ENCODE peak calls at places on chromosomes 7 and 10, in six cellular contexts. F is skeletal muscle cell, G is A549, B is AG10803, S is foreskin fibroblast, L is MG63. M is an unnamed sample.

GRCh38 chr10:42963302-42963701 is 113.6 kb upstream of the RET start:
- DNase-seq in F (no peak), G (no peak), B (no peak), S (no peak), L (no peak), M (no peak)

GRCh38 chr10:24438800-24439199 is 229.9 kb downstream of the KIAA1217 start:
- DNase-seq in F (no peak), G (no peak), B (peak), S (no peak), L (no peak), M (no peak)

GRCh38 chr7:122310119-122311021 is 5.8 kb upstream of the FEZF1 start:
- DNase-seq in F (no peak), G (no peak), B (peak), S (no peak), L (no peak), M (no peak)

GRCh38 chr10:111171183-111171582 is 94.4 kb downstream of the ADRA2A start:
- DNase-seq in F (no peak), G (no peak), B (no peak), S (no peak), L (no peak), M (no peak)

GRCh38 chr7:25427721-25428120 is 199.4 kb upstream of the NPVF start:
- DNase-seq in F (no peak), G (no peak), B (no peak), S (no peak), L (no peak), M (no peak)

GRCh38 chr10:102565793-102566192 is 62.0 kb downstream of the SUFU start:
- DNase-seq in F (no peak), G (no peak), B (no peak), S (no peak), L (no peak), M (no peak)

GRCh38 chr7:6424702-6425072 is 23.1 kb downstream of the DAGLB start:
- DNase-seq in F (no peak), G (no peak), B (no peak), S (no peak), L (no peak), M (no peak)

GRCh38 chr7:74475243-74475986 is 21.7 kb downstream of the GTF2IRD1 start:
- DNase-seq in F (no peak), G (no peak), B (no peak), S (no peak), L (no peak), M (no peak)

GRCh38 chr7:98475352-98475751 is 74.5 kb upstream of the BAIAP2L1 start:
- DNase-seq in F (no peak), G (no peak), B (no peak), S (no peak), L (no peak), M (no peak)

GRCh38 chr7:157537056-157537455 is 200.3 kb downstream of the DNAJB6 start:
- DNase-seq in F (no peak), G (no peak), B (no peak), S (no peak), L (no peak), M (no peak)

GRCh38 chr10:32446701-32447406 is 914 bp downstream of the CCDC7 start:
- DNase-seq in F (no peak), G (peak), B (peak), S (no peak), L (peak), M (no peak)

GRCh38 chr7:47147213-47147631 is 434.7 kb downstream of the TNS3 start:
- DNase-seq in F (no peak), G (peak), B (peak), S (no peak), L (no peak), M (no peak)

GRCh38 chr7:87851242-87851641 is 24.9 kb downstream of the SLC25A40 start:
- DNase-seq in F (no peak), G (no peak), B (no peak), S (no peak), L (no peak), M (no peak)

GRCh38 chr10:88530629-88531382 is 52.3 kb downstream of the RNLS start:
- DNase-seq in F (no peak), G (no peak), B (no peak), S (no peak), L (no peak), M (no peak)

GRCh38 chr10:28307267-28307666 is 4.4 kb upstream of the MPP7 start:
- DNase-seq in F (no peak), G (no peak), B (no peak), S (no peak), L (no peak), M (no peak)

GRCh38 chr10:23358357-23358756 is 13.8 kb upstream of the C10orf67 start:
- DNase-seq in F (no peak), G (no peak), B (no peak), S (no peak), L (no peak), M (no peak)

GRCh38 chr7:16130127-16131110 is 290.9 kb downstream of the CRPPA start:
- DNase-seq in F (peak), G (no peak), B (peak), S (peak), L (no peak), M (no peak)

GRCh38 chr10:3887404-3887803 is 102.4 kb upstream of the KLF6 start:
- DNase-seq in F (no peak), G (no peak), B (peak), S (no peak), L (no peak), M (no peak)

GRCh38 chr10:28535846-28536245 is 2.9 kb downstream of the WAC start:
- DNase-seq in F (no peak), G (no peak), B (no peak), S (no peak), L (no peak), M (no peak)

GRCh38 chr10:60908896-60909295 is 35.1 kb downstream of the RHOBTB1 start:
- DNase-seq in F (no peak), G (no peak), B (no peak), S (no peak), L (no peak), M (no peak)

GRCh38 chr7:78090616-78091015 is 292.0 kb downstream of the PHTF2 start:
- DNase-seq in F (no peak), G (peak), B (peak), S (no peak), L (no peak), M (no peak)

GRCh38 chr7:131527462-131527861 is 29.0 kb downstream of the PODXL start:
- DNase-seq in F (no peak), G (no peak), B (no peak), S (no peak), L (no peak), M (no peak)

GRCh38 chr7:39894904-39895303 is 55.2 kb upstream of the CDK13 start:
- DNase-seq in F (no peak), G (no peak), B (no peak), S (no peak), L (no peak), M (no peak)

GRCh38 chr10:113522460-113522859 is 30.4 kb upstream of the HABP2 start:
- DNase-seq in F (no peak), G (peak), B (no peak), S (no peak), L (no peak), M (no peak)

GRCh38 chr10:69567920-69568319 is 5.3 kb downstream of the NEUROG3 start:
- DNase-seq in F (peak), G (peak), B (peak), S (peak), L (peak), M (peak)

GRCh38 chr7:92613720-92614119 is 23.5 kb upstream of the FAM133B start:
- DNase-seq in F (no peak), G (no peak), B (no peak), S (no peak), L (no peak), M (no peak)

GRCh38 chr10:130806426-130806825 is 505.1 kb downstream of the TCERG1L start:
- DNase-seq in F (no peak), G (no peak), B (no peak), S (no peak), L (no peak), M (no peak)

GRCh38 chr10:79266543-79267312 is 80.5 kb upstream of the PPIF start:
- DNase-seq in F (peak), G (no peak), B (peak), S (peak), L (peak), M (peak)

GRCh38 chr7:92904292-92905131 is 68.1 kb upstream of the CDK6 start:
- DNase-seq in F (peak), G (peak), B (peak), S (peak), L (peak), M (peak)

GRCh38 chr7:107372298-107372697 is 97.6 kb upstream of the GPR22 start:
- DNase-seq in F (no peak), G (no peak), B (peak), S (peak), L (no peak), M (no peak)

GRCh38 chr10:128525444-128525843 is 399.2 kb upstream of the MKI67 start:
- DNase-seq in F (no peak), G (no peak), B (no peak), S (no peak), L (no peak), M (no peak)

GRCh38 chr10:1611936-1612550 is 125.3 kb downstream of the ADARB2 start:
- DNase-seq in F (no peak), G (no peak), B (no peak), S (no peak), L (no peak), M (no peak)

GRCh38 chr10:71623098-71623985 is 96.2 kb downstream of the C10orf105 start:
- DNase-seq in F (no peak), G (peak), B (peak), S (peak), L (peak), M (no peak)

GRCh38 chr7:137296551-137296950 is 47.0 kb downstream of the PTN start:
- DNase-seq in F (no peak), G (no peak), B (no peak), S (no peak), L (no peak), M (no peak)

GRCh38 chr7:155680124-155680523 is 35.7 kb downstream of the RBM33 start:
- DNase-seq in F (no peak), G (no peak), B (no peak), S (no peak), L (no peak), M (no peak)
- H3K4me3 ChIP-seq in F (no peak), G (no peak), B (no peak), S (no peak), L (no peak), M (no peak)

GRCh38 chr10:75395955-75396860 is 5.4 kb downstream of the ZNF503 start:
- DNase-seq in F (no peak), G (no peak), B (peak), S (no peak), L (no peak), M (no peak)

GRCh38 chr10:75398238-75398629 is 3.3 kb downstream of the ZNF503 start:
- DNase-seq in F (no peak), G (no peak), B (no peak), S (no peak), L (no peak), M (no peak)

GRCh38 chr10:75395171-75395954 is 6.2 kb downstream of the ZNF503 start:
- DNase-seq in F (no peak), G (peak), B (peak), S (no peak), L (no peak), M (no peak)

GRCh38 chr10:75397571-75397921 is 4.0 kb downstream of the ZNF503 start:
- DNase-seq in F (no peak), G (no peak), B (no peak), S (no peak), L (no peak), M (no peak)

DNA sequence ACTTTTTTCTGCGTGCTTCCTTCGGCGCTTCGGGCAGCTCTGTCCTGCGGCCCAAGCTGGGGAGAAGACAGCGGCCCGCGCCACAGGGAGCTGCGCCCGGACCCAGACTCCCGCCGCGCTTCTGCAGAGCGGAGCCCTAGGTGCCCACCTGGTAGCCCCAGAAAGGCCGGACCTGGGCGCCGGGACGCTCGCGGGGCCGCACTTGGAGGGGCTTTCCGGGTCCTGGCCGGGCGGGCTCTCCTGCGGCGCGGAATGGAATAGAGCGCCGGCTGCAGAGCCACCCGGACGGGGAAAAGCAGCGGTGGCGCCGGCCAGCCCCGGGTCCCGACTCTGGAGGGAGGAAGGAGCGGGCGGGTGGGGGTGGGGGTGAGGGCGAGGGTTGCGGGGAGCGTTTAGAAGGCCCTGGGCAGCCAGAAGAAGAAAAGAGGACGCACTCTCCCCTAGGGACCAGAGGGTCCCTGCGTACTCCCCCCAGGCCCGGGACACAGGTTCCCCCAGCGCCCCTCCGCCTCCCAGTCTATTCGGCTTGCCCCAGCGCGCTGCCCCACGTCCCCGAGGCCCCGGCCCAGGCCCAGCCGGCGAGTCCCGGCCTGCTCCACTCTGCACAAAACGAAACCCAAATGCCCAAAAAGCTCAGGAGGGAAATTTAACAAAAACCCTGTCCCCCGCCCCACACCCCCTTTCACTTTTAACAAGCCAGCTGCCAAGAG is 4.5 kb downstream of the ZNF503 start:
- DNase-seq in F (no peak), G (no peak), B (no peak), S (no peak), L (no peak), M (no peak)
- H3K4me3 ChIP-seq in F (peak), G (no peak), B (peak), S (peak), L (no peak), M (peak)

GRCh38 chr10:117536862-117537435 is 5.6 kb upstream of the EMX2 start:
- DNase-seq in F (no peak), G (no peak), B (no peak), S (no peak), L (no peak), M (no peak)

GRCh38 chr10:117535045-117535751 is 7.3 kb upstream of the EMX2 start:
- DNase-seq in F (no peak), G (no peak), B (no peak), S (no peak), L (no peak), M (no peak)

GRCh38 chr10:117534321-117535044 is 8.1 kb upstream of the EMX2 start:
- DNase-seq in F (no peak), G (no peak), B (no peak), S (no peak), L (no peak), M (no peak)

GRCh38 chr10:117536359-117536861 is 6.1 kb upstream of the EMX2 start:
- DNase-seq in F (no peak), G (no peak), B (no peak), S (no peak), L (no peak), M (no peak)

DNA sequence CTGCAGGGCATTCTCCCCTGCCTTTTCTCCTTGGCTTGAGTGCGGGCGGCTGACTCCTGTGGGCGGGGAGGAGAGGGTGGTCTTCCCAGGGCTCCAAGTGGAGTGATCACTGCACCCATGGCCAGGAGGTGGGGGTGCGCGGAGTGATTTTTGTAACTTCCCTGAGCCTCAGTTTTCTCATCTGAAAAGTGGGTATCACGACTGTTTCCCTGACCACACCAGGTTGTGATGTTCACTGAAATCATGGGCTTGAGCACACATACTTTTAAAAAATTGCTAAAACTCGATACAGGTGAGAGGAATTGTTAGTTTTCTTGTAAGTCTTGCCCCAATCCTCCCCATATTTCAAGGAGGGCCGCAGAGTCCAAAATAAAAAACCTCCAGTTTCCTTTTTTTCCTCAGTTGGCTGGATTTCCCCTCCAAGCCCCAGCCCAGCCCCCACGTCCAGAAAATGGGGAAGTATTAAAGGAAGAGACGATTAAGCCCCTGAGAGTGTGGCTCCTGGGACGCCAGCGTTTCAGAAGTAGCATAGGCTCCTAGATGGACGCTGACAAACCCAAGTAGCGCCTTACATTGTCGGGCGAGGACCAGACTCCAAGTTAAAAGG is 6.7 kb upstream of the EMX2 start:
- DNase-seq in F (no peak), G (no peak), B (no peak), S (no peak), L (no peak), M (no peak)
- H3K4me3 ChIP-seq in F (peak), G (peak), B (peak), S (no peak), L (no peak), M (no peak)

DNA sequence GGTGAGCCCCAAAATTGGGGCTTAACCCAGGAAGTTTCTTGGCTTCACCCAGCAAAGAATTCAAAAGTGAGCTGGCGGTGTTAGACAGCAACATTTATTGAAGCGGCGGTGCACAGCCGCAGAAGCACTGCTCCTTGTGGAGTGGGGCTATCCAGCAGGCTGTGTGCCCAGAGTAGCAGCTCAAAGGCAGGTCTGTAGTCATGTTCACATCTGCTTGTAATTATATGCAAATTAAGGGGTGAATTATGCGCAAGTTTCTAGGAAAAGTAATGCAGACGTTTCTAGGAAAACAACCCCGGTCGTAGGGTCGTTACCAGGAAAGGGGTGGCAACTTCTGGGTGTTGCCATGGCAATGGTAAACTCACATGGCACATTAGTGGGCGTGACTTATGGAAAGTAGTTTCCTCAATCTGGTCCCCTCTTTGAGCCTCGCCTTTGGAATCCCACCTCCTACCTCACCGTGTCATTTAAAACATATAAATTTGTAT is 13.7 kb upstream of the KBTBD2 start:
- DNase-seq in F (peak), G (peak), B (peak), S (peak), L (peak), M (no peak)
- H3K4me3 ChIP-seq in F (peak), G (peak), B (peak), S (peak), L (peak), M (peak)

GRCh38 chr10:93277360-93277759 is 203.7 kb downstream of the CYP26A1 start:
- DNase-seq in F (no peak), G (no peak), B (no peak), S (no peak), L (peak), M (no peak)

GRCh38 chr10:93280121-93280698 is 201.9 kb downstream of the MYOF start:
- DNase-seq in F (no peak), G (no peak), B (no peak), S (no peak), L (no peak), M (no peak)

GRCh38 chr10:93280699-93281366 is 201.3 kb downstream of the MYOF start:
- DNase-seq in F (no peak), G (no peak), B (no peak), S (no peak), L (no peak), M (no peak)

GRCh38 chr10:93281367-93281720 is 200.8 kb downstream of the MYOF start:
- DNase-seq in F (no peak), G (no peak), B (no peak), S (no peak), L (no peak), M (no peak)
- H3K4me3 ChIP-seq in F (no peak), G (no peak), B (no peak), S (no peak), L (no peak), M (no peak)